ENCODE peak calls at places on chromosomes 12 and 14, in seven cellular contexts. One of them, this sample, is unnamed.

GRCh38 chr12:56679834-56680575 is 8.1 kb downstream of the PTGES3 start:
- DNase-seq in hepatic stellate cell: no peak
- DNase-seq in AG08396: no peak
- DNase-seq in Right ventricle myocardium inferior: no peak
- DNase-seq in left cardiac atrium: no peak
- DNase-seq in anterior cingulate cortex: no peak
- DNase-seq in NCI-H1105 treated with DMSO at 0.1 percent for 48 hours: no peak
- DNase-seq in this sample: no peak

GRCh38 chr12:29741342-29742241 is 42.1 kb downstream of the TMTC1 start:
- DNase-seq in hepatic stellate cell: no peak
- DNase-seq in AG08396: no peak
- DNase-seq in Right ventricle myocardium inferior: no peak
- DNase-seq in left cardiac atrium: peak
- DNase-seq in anterior cingulate cortex: no peak
- DNase-seq in NCI-H1105 treated with DMSO at 0.1 percent for 48 hours: no peak
- DNase-seq in this sample: no peak

GRCh38 chr14:49966304-49966809 is 73.5 kb downstream of the ARF6 start:
- DNase-seq in hepatic stellate cell: peak
- DNase-seq in AG08396: no peak
- DNase-seq in Right ventricle myocardium inferior: no peak
- DNase-seq in left cardiac atrium: no peak
- DNase-seq in anterior cingulate cortex: no peak
- DNase-seq in NCI-H1105 treated with DMSO at 0.1 percent for 48 hours: no peak
- DNase-seq in this sample: no peak

GRCh38 chr14:50964683-50965390 is 20.6 kb upstream of the PYGL start:
- DNase-seq in hepatic stellate cell: peak
- DNase-seq in AG08396: peak
- DNase-seq in Right ventricle myocardium inferior: no peak
- DNase-seq in left cardiac atrium: peak
- DNase-seq in anterior cingulate cortex: peak
- DNase-seq in NCI-H1105 treated with DMSO at 0.1 percent for 48 hours: peak
- DNase-seq in this sample: peak

GRCh38 chr12:94875525-94875924 is 128.0 kb downstream of the NDUFA12 start:
- DNase-seq in hepatic stellate cell: no peak
- DNase-seq in AG08396: no peak
- DNase-seq in Right ventricle myocardium inferior: no peak
- DNase-seq in left cardiac atrium: no peak
- DNase-seq in anterior cingulate cortex: no peak
- DNase-seq in NCI-H1105 treated with DMSO at 0.1 percent for 48 hours: peak
- DNase-seq in this sample: no peak

GRCh38 chr12:96140110-96140509 is 54.1 kb upstream of the ELK3 start:
- DNase-seq in hepatic stellate cell: no peak
- DNase-seq in AG08396: no peak
- DNase-seq in Right ventricle myocardium inferior: no peak
- DNase-seq in left cardiac atrium: no peak
- DNase-seq in anterior cingulate cortex: no peak
- DNase-seq in NCI-H1105 treated with DMSO at 0.1 percent for 48 hours: no peak
- DNase-seq in this sample: no peak

GRCh38 chr14:68384881-68385280 is 408.0 kb downstream of the ZFP36L1 start:
- DNase-seq in hepatic stellate cell: no peak
- DNase-seq in AG08396: no peak
- DNase-seq in Right ventricle myocardium inferior: no peak
- DNase-seq in left cardiac atrium: no peak
- DNase-seq in anterior cingulate cortex: no peak
- DNase-seq in NCI-H1105 treated with DMSO at 0.1 percent for 48 hours: no peak
- DNase-seq in this sample: peak

GRCh38 chr12:104276192-104277131 is 27.1 kb upstream of the EID3 start:
- DNase-seq in hepatic stellate cell: no peak
- DNase-seq in AG08396: no peak
- DNase-seq in Right ventricle myocardium inferior: no peak
- DNase-seq in left cardiac atrium: no peak
- DNase-seq in anterior cingulate cortex: peak
- DNase-seq in NCI-H1105 treated with DMSO at 0.1 percent for 48 hours: peak
- DNase-seq in this sample: peak

GRCh38 chr14:93033983-93034670 is 81.6 kb downstream of the ITPK1 start:
- DNase-seq in hepatic stellate cell: no peak
- DNase-seq in AG08396: no peak
- DNase-seq in Right ventricle myocardium inferior: peak
- DNase-seq in left cardiac atrium: no peak
- DNase-seq in anterior cingulate cortex: peak
- DNase-seq in NCI-H1105 treated with DMSO at 0.1 percent for 48 hours: no peak
- DNase-seq in this sample: no peak

GRCh38 chr12:106139422-106140141 is 828 bp upstream of the NUAK1 start:
- DNase-seq in hepatic stellate cell: peak
- DNase-seq in AG08396: peak
- DNase-seq in Right ventricle myocardium inferior: peak
- DNase-seq in left cardiac atrium: peak
- DNase-seq in anterior cingulate cortex: peak
- DNase-seq in NCI-H1105 treated with DMSO at 0.1 percent for 48 hours: peak
- DNase-seq in this sample: peak

GRCh38 chr14:24032727-24033418 is 18.9 kb upstream of the CARMIL3 start:
- DNase-seq in hepatic stellate cell: peak
- DNase-seq in AG08396: peak
- DNase-seq in Right ventricle myocardium inferior: no peak
- DNase-seq in left cardiac atrium: no peak
- DNase-seq in anterior cingulate cortex: no peak
- DNase-seq in NCI-H1105 treated with DMSO at 0.1 percent for 48 hours: no peak
- DNase-seq in this sample: no peak

GRCh38 chr14:75277796-75278421 is 719 bp upstream of the FOS start:
- DNase-seq in hepatic stellate cell: peak
- DNase-seq in AG08396: no peak
- DNase-seq in Right ventricle myocardium inferior: no peak
- DNase-seq in left cardiac atrium: no peak
- DNase-seq in anterior cingulate cortex: no peak
- DNase-seq in NCI-H1105 treated with DMSO at 0.1 percent for 48 hours: peak
- DNase-seq in this sample: no peak

GRCh38 chr12:16763901-16764300 is 157.9 kb upstream of the LMO3 start:
- DNase-seq in hepatic stellate cell: no peak
- DNase-seq in AG08396: no peak
- DNase-seq in Right ventricle myocardium inferior: no peak
- DNase-seq in left cardiac atrium: no peak
- DNase-seq in anterior cingulate cortex: no peak
- DNase-seq in NCI-H1105 treated with DMSO at 0.1 percent for 48 hours: no peak
- DNase-seq in this sample: no peak

GRCh38 chr14:105925615-105926414 is 399.4 kb downstream of the TMEM121 start:
- DNase-seq in hepatic stellate cell: no peak
- DNase-seq in AG08396: no peak
- DNase-seq in Right ventricle myocardium inferior: no peak
- DNase-seq in left cardiac atrium: no peak
- DNase-seq in anterior cingulate cortex: no peak
- DNase-seq in NCI-H1105 treated with DMSO at 0.1 percent for 48 hours: no peak
- DNase-seq in this sample: no peak

This sample was measured in NCI-H446.